ENCODE peak calls at places on chromosomes 16 and 17, in five cellular contexts. Y, M, S, X and J are unnamed samples. For H3K4me1, the result is how much of the 10 kb centered on the place peaks cover.

GRCh38 chr17:17304521-17304985 is 1.4 kb downstream of the NT5M start:
- DNase-seq in Y (no peak), M (no peak), S (no peak), X (no peak), J (no peak)

GRCh38 chr17:41629826-41630670 is 5.7 kb upstream of the KRT17 start:
- DNase-seq in Y (no peak), M (no peak), S (no peak), X (no peak), J (peak)

GRCh38 chr17:43456661-43457361 is 27.0 kb upstream of the DHX8 start:
- DNase-seq in Y (no peak), M (no peak), S (no peak), X (peak), J (no peak)

GRCh38 chr16:58026139-58026704 is 668 bp downstream of the MMP15 start:
- DNase-seq in Y (no peak), M (peak), S (no peak), X (no peak), J (peak)

GRCh38 chr17:2449486-2449885 is 48.6 kb upstream of the MNT start:
- DNase-seq in Y (no peak), M (no peak), S (no peak), X (no peak), J (no peak)

GRCh38 chr16:67719778-67720144 is 645 bp upstream of the GFOD2 start:
- DNase-seq in Y (no peak), M (no peak), S (no peak), X (peak), J (no peak)

GRCh38 chr17:42667088-42667951 is 8.2 kb downstream of the TUBG2 start:
- DNase-seq in Y (no peak), M (no peak), S (no peak), X (peak), J (no peak)

GRCh38 chr16:411576-412265 is 10.0 kb downstream of the DECR2 start:
- DNase-seq in Y (no peak), M (no peak), S (no peak), X (no peak), J (no peak)

GRCh38 chr17:1000597-1001490 is 3.9 kb downstream of the TIMM22 start:
- DNase-seq in Y (no peak), M (no peak), S (no peak), X (no peak), J (peak)

GRCh38 chr17:81866440-81867122 is 4.6 kb downstream of the ARHGDIA start:
- DNase-seq in Y (no peak), M (no peak), S (no peak), X (no peak), J (no peak)

GRCh38 chr17:68134731-68135130 is 99.2 kb downstream of the KPNA2 start:
- DNase-seq in Y (no peak), M (no peak), S (no peak), X (no peak), J (no peak)
- H3K4me3 ChIP-seq in Y (no peak), M (no peak), S (no peak), X (no peak), J (no peak)

GRCh38 chr17:60398227-60398959 is 6.5 kb upstream of the USP32 start:
- DNase-seq in Y (no peak), M (no peak), S (no peak), X (no peak), J (no peak)
- H3K4me1 ChIP-seq in Y (under half), M (under half), S (under half), X (under half), J (under half)

GRCh38 chr16:18833707-18834505 is 32.6 kb upstream of the ARL6IP1 start:
- DNase-seq in Y (no peak), M (no peak), S (no peak), X (no peak), J (no peak)
- H3K27ac ChIP-seq in Y (no peak), M (no peak), S (no peak), X (no peak), J (no peak)

DNA sequence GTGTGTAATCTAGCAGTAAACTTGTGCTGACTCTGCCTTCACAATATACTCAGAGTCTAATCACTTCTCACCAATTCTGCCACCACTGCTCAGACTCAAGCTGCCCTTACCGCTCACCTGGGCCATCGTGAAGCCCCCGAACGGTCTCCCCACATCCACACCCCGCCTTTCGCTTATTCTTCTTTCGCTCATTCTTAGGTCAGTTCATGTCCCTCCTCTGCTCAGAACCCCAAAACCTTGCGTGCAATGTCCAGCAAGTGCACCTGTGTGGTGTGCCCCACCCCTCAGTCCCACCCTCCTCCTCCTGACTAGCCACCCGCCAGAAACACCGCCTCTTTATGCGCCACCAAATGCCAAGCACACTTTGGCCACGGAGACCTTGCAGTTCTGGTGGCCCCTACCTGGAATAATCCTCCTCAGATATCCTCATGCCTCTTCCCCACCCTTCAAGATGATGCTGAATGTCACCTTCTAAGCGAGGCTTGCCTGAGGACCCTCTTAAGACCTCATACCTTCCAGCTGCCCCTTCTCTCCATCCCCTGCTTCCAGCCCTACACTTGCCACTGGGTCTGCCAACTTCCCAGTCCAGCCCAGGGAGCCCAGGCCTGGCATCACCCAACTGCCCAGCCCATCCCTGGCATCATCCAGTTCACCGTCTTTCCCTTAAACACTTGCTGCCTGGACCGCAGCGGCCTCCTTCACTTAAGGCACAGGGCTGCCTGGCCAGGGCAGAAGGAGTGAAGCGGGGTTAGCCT is 34.3 kb upstream of the RBFOX3 start:
- DNase-seq in Y (no peak), M (peak), S (no peak), X (no peak), J (no peak)
- H3K4me3 ChIP-seq in Y (no peak), M (no peak), S (no peak), X (no peak), J (no peak)

GRCh38 chr16:86575754-86576557 is 2.4 kb upstream of the FOXL1 start:
- DNase-seq in Y (no peak), M (no peak), S (no peak), X (peak), J (peak)

GRCh38 chr16:86575095-86575685 is 3.2 kb upstream of the FOXL1 start:
- DNase-seq in Y (no peak), M (no peak), S (no peak), X (no peak), J (no peak)

GRCh38 chr16:86577314-86577971 is 906 bp upstream of the FOXL1 start:
- DNase-seq in Y (no peak), M (no peak), S (no peak), X (no peak), J (no peak)

GRCh38 chr16:86578056-86578455 is 293 bp upstream of the FOXL1 start:
- DNase-seq in Y (no peak), M (no peak), S (no peak), X (no peak), J (no peak)

DNA sequence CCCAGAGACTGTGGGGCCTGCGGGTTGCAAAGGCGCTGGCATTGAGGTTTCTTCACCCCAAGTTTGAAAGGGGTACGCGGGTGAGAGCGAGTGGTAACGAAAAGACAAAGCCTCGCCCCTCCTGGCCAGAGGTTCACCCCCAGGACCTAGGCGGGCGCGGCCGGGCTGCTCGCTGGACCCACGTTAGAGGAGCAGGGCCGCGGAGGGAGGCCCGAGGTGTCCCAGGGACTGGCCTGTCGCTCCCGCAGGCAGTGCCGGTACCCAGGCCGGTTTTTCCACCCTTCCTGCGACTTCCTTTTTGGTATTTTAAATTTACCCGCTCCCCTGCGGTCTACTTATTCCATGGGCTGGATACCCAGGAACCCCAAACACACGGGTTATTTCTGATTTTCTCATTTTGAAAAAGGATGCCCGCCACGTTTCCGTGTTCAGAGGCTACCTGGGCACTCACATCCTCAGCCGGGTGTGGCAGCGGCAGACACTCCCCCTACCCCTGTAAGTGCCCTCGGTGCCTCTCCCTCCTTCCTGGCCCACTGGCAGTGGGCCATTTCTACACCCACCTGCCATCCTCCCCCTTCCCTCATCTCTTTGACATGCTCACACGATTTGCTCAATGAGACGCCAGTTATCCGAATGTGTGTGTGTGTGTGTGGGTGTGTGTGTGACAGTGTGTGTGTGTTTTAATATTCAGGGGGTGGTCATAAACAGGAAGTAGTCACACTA is 1.6 kb upstream of the FOXL1 start:
- DNase-seq in Y (no peak), M (no peak), S (no peak), X (no peak), J (peak)
- H3K4me1 ChIP-seq in Y (under half), M (under half), S (under half), X (under half), J (under half)

DNA sequence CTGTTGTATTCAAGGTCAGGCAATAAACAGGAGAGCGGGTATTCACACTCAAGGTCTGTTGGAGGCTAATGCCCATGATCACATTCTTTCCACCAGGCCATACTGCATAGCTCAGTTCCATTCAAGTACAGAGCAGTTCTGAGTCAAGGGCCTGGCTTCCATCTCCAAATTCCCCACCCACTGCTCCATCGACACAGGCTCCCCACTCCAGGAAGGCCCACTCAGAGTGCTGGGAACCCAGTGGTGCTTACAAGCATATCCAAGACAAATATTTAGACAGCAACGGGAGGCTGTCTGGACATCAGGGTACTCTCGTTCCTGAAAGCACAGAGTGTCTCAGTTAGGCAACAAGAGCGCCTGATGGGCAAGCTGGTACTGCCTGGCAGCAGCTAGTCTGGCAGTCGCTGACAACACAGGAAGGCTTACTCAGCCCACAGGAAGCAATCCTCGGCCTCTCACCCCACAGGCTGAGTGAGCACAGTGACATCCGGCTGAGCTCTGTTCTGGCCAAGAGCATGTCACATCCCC is 40.9 kb downstream of the RFFL start:
- DNase-seq in Y (no peak), M (no peak), S (no peak), X (peak), J (peak)
- H3K27ac ChIP-seq in Y (no peak), M (no peak), S (no peak), X (peak), J (peak)

DNA sequence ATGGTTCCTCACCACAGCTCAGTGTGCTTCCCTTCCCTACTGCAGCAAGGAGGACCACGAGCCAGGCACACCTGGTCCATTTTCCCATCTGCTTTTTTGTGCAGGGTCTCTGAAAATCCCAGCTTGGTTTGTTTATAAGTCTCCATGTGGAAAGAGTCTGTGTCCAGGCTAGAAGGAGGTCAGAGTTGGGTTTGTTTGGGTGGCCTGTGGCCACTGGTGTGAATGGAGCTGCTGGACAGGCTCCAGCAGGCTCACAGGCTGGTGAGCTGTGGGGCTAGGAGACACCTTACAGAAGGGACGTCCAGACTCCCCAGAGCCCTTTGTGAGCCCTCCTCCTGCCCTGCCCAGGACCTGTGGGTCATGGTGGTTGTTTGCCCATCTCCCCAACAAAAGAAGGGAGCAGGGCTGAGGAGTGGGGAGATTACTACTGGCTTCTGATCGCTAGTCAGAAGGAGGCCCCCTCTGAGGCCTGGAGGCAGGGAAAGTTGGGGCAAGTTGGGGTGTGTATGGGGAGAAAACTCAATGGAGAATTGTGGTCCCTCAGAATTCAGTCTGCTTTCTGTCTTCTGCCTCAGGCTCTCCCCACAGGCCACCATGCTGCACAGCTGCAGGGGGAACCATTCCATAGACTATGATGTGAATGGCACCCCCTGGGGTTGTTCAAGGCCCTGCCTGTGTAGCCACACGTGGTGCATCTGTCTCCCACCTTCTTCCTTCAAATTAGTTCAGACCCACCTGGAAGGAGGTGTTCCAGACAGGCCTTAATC is 4.1 kb downstream of the RARA start:
- DNase-seq in Y (no peak), M (peak), S (no peak), X (peak), J (no peak)
- H3K4me3 ChIP-seq in Y (no peak), M (no peak), S (no peak), X (no peak), J (no peak)

GRCh38 chr17:80068301-80069160 is 32.1 kb downstream of the CCDC40 start:
- DNase-seq in Y (no peak), M (peak), S (no peak), X (peak), J (peak)
- H3K4me1 ChIP-seq in Y (under half), M (under half), S (under half), X (under half), J (under half)